ENCODE peak calls at places on chromosome 1, in eight cellular contexts. X is SJSA1; M is left lung; H is colonic mucosa; Y is adrenal gland; C is AG04450; G is transverse colon; W is CD8-positive, alpha-beta T cell. N is an unnamed sample. For H3K27me3, the result is how much of the 10 kb centered on the place peaks cover.

GRCh38 chr1:32496127-32496526 is 31.3 kb downstream of the ZBTB8B start:
- DNase-seq in C (no peak), G (no peak), H (no peak), W (no peak), M (no peak), Y (no peak), X (no peak), N (no peak)

GRCh38 chr1:160789051-160789701 is 6.8 kb upstream of the LY9 start:
- DNase-seq in X (no peak), Y (no peak), G (no peak), H (no peak), W (no peak), C (no peak), M (no peak), N (no peak)

GRCh38 chr1:11526071-11526895 is 47.3 kb downstream of the DISP3 start:
- DNase-seq in X (no peak), G (no peak), H (no peak), W (no peak), M (no peak), C (no peak), Y (no peak), N (no peak)

GRCh38 chr1:24413350-24414163 is at the start of gene STPG1:
- DNase-seq in W (peak), M (peak), C (peak), G (peak), Y (peak), H (peak), X (peak), N (peak)

GRCh38 chr1:32786856-32787255 is 30.3 kb downstream of the YARS1 start:
- DNase-seq in X (no peak), H (no peak), G (no peak), Y (no peak), W (no peak), M (no peak), C (no peak), N (no peak)

GRCh38 chr1:145990249-145991097 is 5.9 kb downstream of the TXNIP start:
- DNase-seq in C (no peak), H (no peak), W (no peak), X (no peak), M (peak), G (peak), Y (no peak), N (no peak)

GRCh38 chr1:98205291-98206017 is 284.6 kb upstream of the DPYD start:
- DNase-seq in X (no peak), H (no peak), G (no peak), Y (no peak), M (no peak), W (no peak), C (no peak), N (no peak)

GRCh38 chr1:160542303-160542945 is 19.4 kb upstream of the SLAMF6 start:
- DNase-seq in W (no peak), H (no peak), G (no peak), X (no peak), C (no peak), M (no peak), Y (no peak), N (no peak)

GRCh38 chr1:92709738-92710137 is 75.2 kb downstream of the EVI5 start:
- DNase-seq in Y (peak), H (no peak), G (no peak), C (peak), W (no peak), X (peak), M (no peak), N (no peak)

GRCh38 chr1:200034821-200035396 is 7.4 kb downstream of the NR5A2 start:
- DNase-seq in W (no peak), X (no peak), M (no peak), H (peak), Y (no peak), C (no peak), G (peak), N (no peak)
- H3K27me3 ChIP-seq in W (half or more), X (half or more), M (half or more), H (under half), Y (half or more), C (half or more), G (half or more), N (half or more)

DNA sequence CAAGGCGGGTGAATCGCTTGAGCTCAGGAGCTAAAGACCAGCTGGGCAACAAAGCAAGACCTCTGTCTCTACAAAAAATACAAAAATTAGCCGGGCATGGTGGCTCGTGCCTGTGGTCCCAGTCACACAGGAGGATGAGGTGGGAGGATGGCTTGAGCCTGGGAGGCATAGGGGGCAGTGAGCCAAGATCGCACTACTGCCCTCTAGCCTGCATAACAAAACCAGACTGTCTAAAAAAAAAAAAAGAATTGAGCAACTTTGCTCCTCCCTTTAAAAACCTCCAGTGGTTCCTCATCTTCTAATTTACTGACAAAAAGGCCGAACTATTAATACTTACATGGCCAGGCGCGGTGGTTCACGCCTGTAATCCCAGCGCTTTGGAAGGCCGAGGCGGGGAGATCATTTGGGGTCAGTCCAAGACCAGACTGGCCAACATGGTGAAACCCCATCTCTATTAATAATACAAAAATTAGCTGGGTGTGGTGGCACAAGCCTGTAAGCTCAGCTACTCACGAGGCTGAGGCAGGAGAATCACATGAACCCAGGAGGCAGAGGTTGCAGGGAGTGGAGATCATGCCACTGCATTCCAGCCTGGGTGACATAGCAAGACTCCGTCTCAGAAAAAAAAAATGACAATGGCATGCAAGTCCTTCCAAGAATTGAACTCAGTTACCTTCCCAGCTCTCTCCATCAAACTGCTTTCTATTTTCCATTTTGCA is 4.4 kb downstream of the ACBD3 start:
- DNase-seq in W (no peak), H (peak), M (peak), G (peak), C (no peak), X (peak), Y (peak), N (no peak)
- H3K4me3 ChIP-seq in W (no peak), H (no peak), M (no peak), G (no peak), C (no peak), X (no peak), Y (no peak), N (no peak)

GRCh38 chr1:53293123-53293522 is 34.7 kb downstream of the LRP8 start:
- DNase-seq in G (no peak), C (no peak), X (no peak), M (no peak), W (no peak), Y (no peak), H (no peak), N (no peak)
- H3K27ac ChIP-seq in G (no peak), C (no peak), X (no peak), M (no peak), W (no peak), Y (peak), H (no peak), N (no peak)

GRCh38 chr1:29358183-29358582 is 121.9 kb downstream of the PTPRU start:
- DNase-seq in M (no peak), W (no peak), H (no peak), X (no peak), Y (no peak), G (no peak), C (no peak), N (no peak)

GRCh38 chr1:29357452-29357851 is 121.1 kb downstream of the PTPRU start:
- DNase-seq in H (no peak), Y (no peak), X (no peak), W (no peak), C (no peak), M (no peak), G (no peak), N (no peak)

GRCh38 chr1:29355375-29355774 is 119.1 kb downstream of the PTPRU start:
- DNase-seq in H (no peak), M (no peak), Y (no peak), G (no peak), C (no peak), W (no peak), X (no peak), N (no peak)

GRCh38 chr1:29354511-29355098 is 118.3 kb downstream of the PTPRU start:
- DNase-seq in H (no peak), X (no peak), M (no peak), C (no peak), G (no peak), W (no peak), Y (no peak), N (no peak)

GRCh38 chr1:29356663-29357062 is 120.3 kb downstream of the PTPRU start:
- DNase-seq in C (no peak), G (peak), W (no peak), X (no peak), M (no peak), Y (no peak), H (peak), N (no peak)
- H3K27me3 ChIP-seq in C (under half), G (under half), W (under half), X (under half), M (half or more), Y (under half), H (under half), N (under half)

GRCh38 chr1:178266619-178267066 is 172.7 kb downstream of the RASAL2 start:
- DNase-seq in Y (no peak), M (no peak), X (no peak), W (no peak), C (no peak), G (no peak), H (no peak), N (no peak)
- H3K4me3 ChIP-seq in Y (no peak), M (no peak), X (no peak), W (no peak), C (no peak), G (no peak), H (no peak), N (no peak)